ENCODE peak calls at places on chromosomes 12 and 14, in six cellular contexts. One of them, this sample, is unnamed.

GRCh38 chr12:48265792-48266191 is 62.7 kb upstream of the OR10AD1 start:
- DNase-seq in IMR-90: no peak
- DNase-seq in PC-3: no peak
- DNase-seq in fibroblast of the aortic adventitia: no peak
- DNase-seq in keratinocyte: no peak
- DNase-seq in DND-41: no peak
- DNase-seq in this sample: no peak

GRCh38 chr14:52590318-52590717 is 37.7 kb downstream of the GPR137C start:
- DNase-seq in IMR-90: peak; percentile 34
- DNase-seq in PC-3: no peak
- DNase-seq in fibroblast of the aortic adventitia: no peak
- DNase-seq in keratinocyte: no peak
- DNase-seq in DND-41: no peak
- DNase-seq in this sample: no peak

GRCh38 chr14:55373784-55374725 is 37.6 kb downstream of the ATG14 start:
- DNase-seq in IMR-90: peak; percentile 77
- DNase-seq in PC-3: peak; percentile 90
- DNase-seq in fibroblast of the aortic adventitia: peak; percentile 20
- DNase-seq in keratinocyte: no peak
- DNase-seq in DND-41: no peak
- DNase-seq in this sample: peak; percentile 56

GRCh38 chr12:128578045-128578444 is 245.7 kb downstream of the SLC15A4 start:
- DNase-seq in IMR-90: no peak
- DNase-seq in PC-3: no peak
- DNase-seq in fibroblast of the aortic adventitia: no peak
- DNase-seq in keratinocyte: no peak
- DNase-seq in DND-41: no peak
- DNase-seq in this sample: no peak

GRCh38 chr14:99261916-99262787 is 9.8 kb downstream of the BCL11B start:
- DNase-seq in IMR-90: no peak
- DNase-seq in PC-3: no peak
- DNase-seq in fibroblast of the aortic adventitia: no peak
- DNase-seq in keratinocyte: no peak
- DNase-seq in DND-41: peak; percentile 84
- DNase-seq in this sample: no peak

GRCh38 chr12:26402648-26403047 is 207.3 kb downstream of the SSPN start:
- DNase-seq in IMR-90: no peak
- DNase-seq in PC-3: peak; percentile 100
- DNase-seq in fibroblast of the aortic adventitia: no peak
- DNase-seq in keratinocyte: peak; percentile 28
- DNase-seq in DND-41: no peak
- DNase-seq in this sample: no peak

GRCh38 chr12:93857279-93857894 is 180.2 kb downstream of the CRADD start:
- DNase-seq in IMR-90: peak; percentile 84
- DNase-seq in PC-3: peak; percentile 49
- DNase-seq in fibroblast of the aortic adventitia: peak; percentile 45
- DNase-seq in keratinocyte: no peak
- DNase-seq in DND-41: no peak
- DNase-seq in this sample: peak; percentile 13

GRCh38 chr12:76266797-76267196 is 81.4 kb downstream of the BBS10 start:
- DNase-seq in IMR-90: peak; percentile 90
- DNase-seq in PC-3: peak; percentile 20
- DNase-seq in fibroblast of the aortic adventitia: peak; percentile 67
- DNase-seq in keratinocyte: peak; percentile 72
- DNase-seq in DND-41: no peak
- DNase-seq in this sample: peak; percentile 83

GRCh38 chr12:4006743-4007142 is 133.5 kb upstream of the PARP11 start:
- DNase-seq in IMR-90: no peak
- DNase-seq in PC-3: peak; percentile 37
- DNase-seq in fibroblast of the aortic adventitia: no peak
- DNase-seq in keratinocyte: peak; percentile 72
- DNase-seq in DND-41: no peak
- DNase-seq in this sample: no peak

GRCh38 chr14:95507174-95507573 is 9.3 kb downstream of the SYNE3 start:
- DNase-seq in IMR-90: peak; percentile 94
- DNase-seq in PC-3: peak; percentile 98
- DNase-seq in fibroblast of the aortic adventitia: peak; percentile 97
- DNase-seq in keratinocyte: peak; percentile 95
- DNase-seq in DND-41: no peak
- DNase-seq in this sample: peak; percentile 90

GRCh38 chr14:64196668-64197411 is 97.3 kb downstream of the ESR2 start:
- DNase-seq in IMR-90: peak; percentile 64
- DNase-seq in PC-3: no peak
- DNase-seq in fibroblast of the aortic adventitia: peak; percentile 41
- DNase-seq in keratinocyte: no peak
- DNase-seq in DND-41: no peak
- DNase-seq in this sample: peak; percentile 52

GRCh38 chr12:131452444-131452860 is 258.4 kb upstream of the SFSWAP start:
- DNase-seq in IMR-90: no peak
- DNase-seq in PC-3: peak; percentile 69
- DNase-seq in fibroblast of the aortic adventitia: no peak
- DNase-seq in keratinocyte: no peak
- DNase-seq in DND-41: no peak
- DNase-seq in this sample: no peak

GRCh38 chr12:6335451-6336078 is 6.3 kb downstream of the TNFRSF1A start:
- DNase-seq in IMR-90: peak; percentile 88
- DNase-seq in PC-3: peak; percentile 75
- DNase-seq in fibroblast of the aortic adventitia: peak; percentile 83
- DNase-seq in keratinocyte: no peak
- DNase-seq in DND-41: peak; percentile 93
- DNase-seq in this sample: peak; percentile 87

GRCh38 chr12:94762259-94762942 is 112.0 kb upstream of the TMCC3 start:
- DNase-seq in IMR-90: no peak
- DNase-seq in PC-3: peak; percentile 66
- DNase-seq in fibroblast of the aortic adventitia: no peak
- DNase-seq in keratinocyte: no peak
- DNase-seq in DND-41: no peak
- DNase-seq in this sample: no peak

GRCh38 chr12:130752692-130753230 is 36.7 kb upstream of the RIMBP2 start:
- DNase-seq in IMR-90: no peak
- DNase-seq in PC-3: no peak
- DNase-seq in fibroblast of the aortic adventitia: no peak
- DNase-seq in keratinocyte: no peak
- DNase-seq in DND-41: peak; percentile 40
- DNase-seq in this sample: no peak

GRCh38 chr12:66708704-66709443 is 30.0 kb upstream of the GRIP1 start:
- DNase-seq in IMR-90: peak; percentile 5
- DNase-seq in PC-3: peak; percentile 72
- DNase-seq in fibroblast of the aortic adventitia: peak; percentile 25
- DNase-seq in keratinocyte: no peak
- DNase-seq in DND-41: no peak
- DNase-seq in this sample: peak; percentile 33

GRCh38 chr14:85587152-85587697 is 57.3 kb downstream of the FLRT2 start:
- DNase-seq in IMR-90: peak; percentile 63
- DNase-seq in PC-3: peak; percentile 59
- DNase-seq in fibroblast of the aortic adventitia: peak; percentile 90
- DNase-seq in keratinocyte: no peak
- DNase-seq in DND-41: peak; percentile 54
- DNase-seq in this sample: peak; percentile 78

GRCh38 chr12:94872671-94873367 is 130.7 kb downstream of the NDUFA12 start:
- DNase-seq in IMR-90: no peak
- DNase-seq in PC-3: no peak
- DNase-seq in fibroblast of the aortic adventitia: no peak
- DNase-seq in keratinocyte: no peak
- DNase-seq in DND-41: no peak
- DNase-seq in this sample: no peak

GRCh38 chr12:81779216-81779615 is 20.1 kb upstream of the PPFIA2 start:
- DNase-seq in IMR-90: no peak
- DNase-seq in PC-3: no peak
- DNase-seq in fibroblast of the aortic adventitia: no peak
- DNase-seq in keratinocyte: no peak
- DNase-seq in DND-41: no peak
- DNase-seq in this sample: no peak

GRCh38 chr12:9406564-9407424 is 198.6 kb upstream of the PZP start:
- DNase-seq in IMR-90: no peak
- DNase-seq in PC-3: no peak
- DNase-seq in fibroblast of the aortic adventitia: no peak
- DNase-seq in keratinocyte: no peak
- DNase-seq in DND-41: no peak
- DNase-seq in this sample: no peak
- H3K4me3 ChIP-seq in IMR-90: no peak overlapping the region
- H3K4me3 ChIP-seq in PC-3: no peak overlapping the region
- H3K4me3 ChIP-seq in fibroblast of the aortic adventitia: no peak overlapping the region
- H3K4me3 ChIP-seq in keratinocyte: no peak overlapping the region
- H3K4me3 ChIP-seq in DND-41: no peak overlapping the region
- H3K4me3 ChIP-seq in this sample: no peak overlapping the region

GRCh38 chr14:66403183-66403582 is 83.0 kb upstream of the CCDC196 start:
- DNase-seq in IMR-90: peak; percentile 28
- DNase-seq in PC-3: peak; percentile 70
- DNase-seq in fibroblast of the aortic adventitia: peak; percentile 69
- DNase-seq in keratinocyte: peak; percentile 7
- DNase-seq in DND-41: no peak
- DNase-seq in this sample: peak; percentile 10
- TF ChIP-seq CTCF in IMR-90: no peak
- TF ChIP-seq CTCF in PC-3: peak; percentile 80
- TF ChIP-seq CTCF in fibroblast of the aortic adventitia: peak; percentile 59
- TF ChIP-seq CTCF in keratinocyte: peak; percentile 40
- TF ChIP-seq CTCF in DND-41: peak; percentile 50
- TF ChIP-seq CTCF in this sample: peak; percentile 38

GRCh38 chr12:108638141-108638823 is 4.6 kb upstream of the SELPLG start:
- DNase-seq in IMR-90: no peak
- DNase-seq in PC-3: no peak
- DNase-seq in fibroblast of the aortic adventitia: no peak
- DNase-seq in keratinocyte: no peak
- DNase-seq in DND-41: peak; percentile 74
- DNase-seq in this sample: no peak
- H3K4me3 ChIP-seq in IMR-90: no peak overlapping the region
- H3K4me3 ChIP-seq in PC-3: no peak overlapping the region
- H3K4me3 ChIP-seq in fibroblast of the aortic adventitia: no peak overlapping the region
- H3K4me3 ChIP-seq in keratinocyte: no peak overlapping the region
- H3K4me3 ChIP-seq in DND-41: no peak overlapping the region
- H3K4me3 ChIP-seq in this sample: no peak overlapping the region

DNA sequence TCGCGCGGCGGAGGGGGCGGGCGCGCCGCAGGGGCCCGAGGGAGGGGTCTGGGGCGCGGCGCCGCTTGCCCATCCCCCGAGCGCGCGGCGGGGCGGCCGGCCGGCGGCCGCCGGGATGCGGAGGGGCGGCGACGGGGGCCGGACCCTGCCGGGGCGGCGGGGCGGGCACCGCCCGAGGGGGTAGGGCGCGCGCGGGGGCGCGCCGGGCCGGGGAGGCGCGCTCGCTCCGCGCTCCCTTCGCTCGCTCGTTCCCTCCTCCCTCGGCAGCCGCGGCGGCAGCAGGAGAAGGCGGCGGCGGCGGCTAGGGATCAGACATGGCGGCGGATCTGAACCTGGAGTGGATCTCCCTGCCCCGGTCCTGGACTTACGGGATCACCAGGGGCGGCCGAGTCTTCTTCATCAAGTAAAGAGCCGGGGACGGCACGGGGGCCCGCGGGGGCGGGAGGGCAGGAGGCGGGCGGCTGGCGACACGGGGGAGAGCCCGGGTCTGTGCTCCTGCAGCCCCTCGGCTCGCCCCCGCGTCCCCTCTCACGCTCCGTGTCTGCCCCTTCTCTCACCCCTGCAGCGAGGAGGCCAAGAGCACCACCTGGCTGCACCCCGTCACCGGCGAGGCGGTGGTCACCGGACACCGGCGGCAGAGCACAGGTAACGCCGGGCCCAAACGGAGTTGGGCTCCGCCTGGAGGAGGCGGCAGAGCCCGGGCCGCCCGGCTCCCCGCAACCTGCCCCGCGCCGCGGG is at the start of gene PLEKHA5:
- DNase-seq in IMR-90: peak; percentile 64
- DNase-seq in PC-3: peak; percentile 64
- DNase-seq in fibroblast of the aortic adventitia: peak; percentile 57
- DNase-seq in keratinocyte: no peak
- DNase-seq in DND-41: peak; percentile 70
- DNase-seq in this sample: peak; percentile 70
- TF ChIP-seq CTCF in IMR-90: peak; percentile 6
- TF ChIP-seq CTCF in PC-3: no peak
- TF ChIP-seq CTCF in fibroblast of the aortic adventitia: no peak
- TF ChIP-seq CTCF in keratinocyte: peak; percentile 10
- TF ChIP-seq CTCF in DND-41: peak; percentile 40
- TF ChIP-seq CTCF in this sample: no peak

DNA sequence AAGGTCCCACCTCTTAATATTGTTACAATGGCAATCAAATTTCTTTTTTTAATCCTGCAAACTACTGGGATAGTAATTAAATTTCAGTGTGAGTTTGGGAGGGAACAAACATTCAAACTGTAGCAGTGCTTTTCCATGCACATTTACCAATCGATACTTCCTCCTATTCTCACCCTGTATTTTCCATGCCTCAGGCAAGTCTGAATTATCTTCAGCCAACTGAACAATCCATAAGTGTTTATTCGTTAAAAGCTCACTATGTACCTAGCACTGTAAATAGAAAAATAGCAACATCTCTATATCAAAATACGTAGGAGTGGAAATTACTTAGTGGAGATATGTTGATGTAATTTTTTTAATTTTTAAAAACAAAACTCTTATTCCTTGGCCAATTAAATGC is 43.5 kb downstream of the CCDC177 start:
- DNase-seq in IMR-90: no peak
- DNase-seq in PC-3: no peak
- DNase-seq in fibroblast of the aortic adventitia: no peak
- DNase-seq in keratinocyte: no peak
- DNase-seq in DND-41: no peak
- DNase-seq in this sample: no peak
- H3K4me3 ChIP-seq in IMR-90: no peak overlapping the region
- H3K4me3 ChIP-seq in PC-3: no peak overlapping the region
- H3K4me3 ChIP-seq in fibroblast of the aortic adventitia: no peak overlapping the region
- H3K4me3 ChIP-seq in keratinocyte: no peak overlapping the region
- H3K4me3 ChIP-seq in DND-41: no peak overlapping the region
- H3K4me3 ChIP-seq in this sample: no peak overlapping the region